ENCODE peak calls at places on chromosomes 12 and 14, in six cellular contexts. One of them, this sample, is unnamed.

GRCh38 chr12:27967551-27968054 is 4.9 kb downstream of the PTHLH start:
- DNase-seq in neuronal stem cell: no peak
- DNase-seq in neural progenitor cell: no peak
- DNase-seq in endothelial cell of umbilical vein: no peak
- DNase-seq in IMR-90: peak
- DNase-seq in keratinocyte: no peak
- DNase-seq in this sample: no peak

GRCh38 chr14:50469982-50470381 is 62.4 kb downstream of the MAP4K5 start:
- DNase-seq in IMR-90: no peak
- DNase-seq in neural progenitor cell: no peak
- DNase-seq in keratinocyte: no peak
- DNase-seq in endothelial cell of umbilical vein: no peak
- DNase-seq in neuronal stem cell: no peak
- DNase-seq in this sample: no peak

GRCh38 chr12:10900530-10900929 is 8.8 kb downstream of the TAS2R13 start:
- DNase-seq in neuronal stem cell: no peak
- DNase-seq in IMR-90: no peak
- DNase-seq in endothelial cell of umbilical vein: no peak
- DNase-seq in neural progenitor cell: no peak
- DNase-seq in keratinocyte: no peak
- DNase-seq in this sample: no peak

GRCh38 chr14:94045563-94046345 is 19.6 kb downstream of the OTUB2 start:
- DNase-seq in endothelial cell of umbilical vein: no peak
- DNase-seq in neuronal stem cell: no peak
- DNase-seq in IMR-90: no peak
- DNase-seq in neural progenitor cell: no peak
- DNase-seq in keratinocyte: no peak
- DNase-seq in this sample: no peak

GRCh38 chr14:77116194-77116817 is 18.2 kb downstream of the CIPC start:
- DNase-seq in neural progenitor cell: no peak
- DNase-seq in endothelial cell of umbilical vein: no peak
- DNase-seq in IMR-90: no peak
- DNase-seq in keratinocyte: no peak
- DNase-seq in neuronal stem cell: no peak
- DNase-seq in this sample: no peak

GRCh38 chr14:57834961-57835360 is 30.9 kb downstream of the SLC35F4 start:
- DNase-seq in neural progenitor cell: no peak
- DNase-seq in keratinocyte: no peak
- DNase-seq in IMR-90: no peak
- DNase-seq in endothelial cell of umbilical vein: no peak
- DNase-seq in neuronal stem cell: no peak
- DNase-seq in this sample: no peak

GRCh38 chr12:6235499-6235898 is 35.3 kb downstream of the CD9 start:
- DNase-seq in neuronal stem cell: no peak
- DNase-seq in keratinocyte: no peak
- DNase-seq in neural progenitor cell: no peak
- DNase-seq in endothelial cell of umbilical vein: peak
- DNase-seq in IMR-90: no peak
- DNase-seq in this sample: peak

GRCh38 chr12:62772556-62772955 is 162.4 kb downstream of the PPM1H start:
- DNase-seq in neuronal stem cell: no peak
- DNase-seq in keratinocyte: no peak
- DNase-seq in endothelial cell of umbilical vein: no peak
- DNase-seq in IMR-90: peak
- DNase-seq in neural progenitor cell: no peak
- DNase-seq in this sample: no peak

GRCh38 chr12:110073049-110073831 is 24.9 kb upstream of the C12orf76 start:
- DNase-seq in endothelial cell of umbilical vein: peak
- DNase-seq in neural progenitor cell: no peak
- DNase-seq in IMR-90: no peak
- DNase-seq in keratinocyte: no peak
- DNase-seq in neuronal stem cell: no peak
- DNase-seq in this sample: peak

GRCh38 chr12:109517619-109518018 is 40.2 kb downstream of the UBE3B start:
- DNase-seq in neural progenitor cell: no peak
- DNase-seq in neuronal stem cell: no peak
- DNase-seq in keratinocyte: no peak
- DNase-seq in endothelial cell of umbilical vein: no peak
- DNase-seq in IMR-90: no peak
- DNase-seq in this sample: no peak

GRCh38 chr12:109947511-109947910 is 47.4 kb downstream of the TCHP start:
- DNase-seq in endothelial cell of umbilical vein: no peak
- DNase-seq in keratinocyte: no peak
- DNase-seq in IMR-90: peak
- DNase-seq in neural progenitor cell: no peak
- DNase-seq in neuronal stem cell: no peak
- DNase-seq in this sample: no peak

GRCh38 chr14:92658160-92658559 is 90.3 kb downstream of the LGMN start:
- DNase-seq in keratinocyte: no peak
- DNase-seq in neural progenitor cell: no peak
- DNase-seq in IMR-90: no peak
- DNase-seq in endothelial cell of umbilical vein: no peak
- DNase-seq in neuronal stem cell: no peak
- DNase-seq in this sample: no peak

GRCh38 chr14:101233861-101234587 is 327.3 kb upstream of the DIO3 start:
- DNase-seq in neuronal stem cell: no peak
- DNase-seq in IMR-90: no peak
- DNase-seq in keratinocyte: no peak
- DNase-seq in endothelial cell of umbilical vein: no peak
- DNase-seq in neural progenitor cell: peak
- DNase-seq in this sample: peak

GRCh38 chr14:78135450-78135891 is 34.7 kb upstream of the NRXN3 start:
- DNase-seq in keratinocyte: peak
- DNase-seq in neural progenitor cell: no peak
- DNase-seq in IMR-90: no peak
- DNase-seq in endothelial cell of umbilical vein: no peak
- DNase-seq in neuronal stem cell: no peak
- DNase-seq in this sample: no peak

GRCh38 chr14:51922624-51923023 is 62.2 kb downstream of the GNG2 start:
- DNase-seq in keratinocyte: no peak
- DNase-seq in neural progenitor cell: peak
- DNase-seq in IMR-90: peak
- DNase-seq in endothelial cell of umbilical vein: no peak
- DNase-seq in neuronal stem cell: peak
- DNase-seq in this sample: no peak

GRCh38 chr14:22614240-22614799 is 16.2 kb downstream of the ABHD4 start:
- DNase-seq in neural progenitor cell: peak
- DNase-seq in neuronal stem cell: no peak
- DNase-seq in keratinocyte: peak
- DNase-seq in IMR-90: peak
- DNase-seq in endothelial cell of umbilical vein: peak
- DNase-seq in this sample: no peak

GRCh38 chr14:20455355-20456300 is 602 bp downstream of the APEX1 start:
- DNase-seq in neural progenitor cell: peak
- DNase-seq in IMR-90: peak
- DNase-seq in keratinocyte: no peak
- DNase-seq in neuronal stem cell: no peak
- DNase-seq in endothelial cell of umbilical vein: no peak
- DNase-seq in this sample: no peak

GRCh38 chr12:68899251-68899771 is 33.7 kb downstream of the CPM start:
- DNase-seq in endothelial cell of umbilical vein: no peak
- DNase-seq in keratinocyte: no peak
- DNase-seq in IMR-90: peak
- DNase-seq in neuronal stem cell: no peak
- DNase-seq in neural progenitor cell: no peak
- DNase-seq in this sample: peak

GRCh38 chr12:88406905-88407304 is 173.4 kb downstream of the KITLG start:
- DNase-seq in IMR-90: no peak
- DNase-seq in neuronal stem cell: no peak
- DNase-seq in keratinocyte: no peak
- DNase-seq in endothelial cell of umbilical vein: no peak
- DNase-seq in neural progenitor cell: no peak
- DNase-seq in this sample: no peak

GRCh38 chr14:52949711-52950409 is 990 bp downstream of the FERMT2 start:
- DNase-seq in endothelial cell of umbilical vein: peak
- DNase-seq in neuronal stem cell: no peak
- DNase-seq in keratinocyte: no peak
- DNase-seq in IMR-90: peak
- DNase-seq in neural progenitor cell: peak
- DNase-seq in this sample: no peak

GRCh38 chr12:130953783-130954543 is at the start of gene ADGRD1:
- DNase-seq in IMR-90: peak
- DNase-seq in endothelial cell of umbilical vein: no peak
- DNase-seq in keratinocyte: no peak
- DNase-seq in neural progenitor cell: no peak
- DNase-seq in neuronal stem cell: no peak
- DNase-seq in this sample: no peak

GRCh38 chr12:124745891-124746570 is 117.6 kb downstream of the SCARB1 start:
- DNase-seq in IMR-90: peak
- DNase-seq in endothelial cell of umbilical vein: peak
- DNase-seq in keratinocyte: no peak
- DNase-seq in neural progenitor cell: peak
- DNase-seq in neuronal stem cell: peak
- DNase-seq in this sample: peak

GRCh38 chr12:3745152-3745551 is 7.8 kb downstream of the CRACR2A start:
- DNase-seq in IMR-90: no peak
- DNase-seq in keratinocyte: no peak
- DNase-seq in neural progenitor cell: no peak
- DNase-seq in neuronal stem cell: no peak
- DNase-seq in endothelial cell of umbilical vein: no peak
- DNase-seq in this sample: no peak
- H3K9ac ChIP-seq in IMR-90: no peak
- H3K9ac ChIP-seq in keratinocyte: no peak
- H3K9ac ChIP-seq in neural progenitor cell: no peak
- H3K9ac ChIP-seq in neuronal stem cell: no peak
- H3K9ac ChIP-seq in endothelial cell of umbilical vein: no peak
- H3K9ac ChIP-seq in this sample: no peak

DNA sequence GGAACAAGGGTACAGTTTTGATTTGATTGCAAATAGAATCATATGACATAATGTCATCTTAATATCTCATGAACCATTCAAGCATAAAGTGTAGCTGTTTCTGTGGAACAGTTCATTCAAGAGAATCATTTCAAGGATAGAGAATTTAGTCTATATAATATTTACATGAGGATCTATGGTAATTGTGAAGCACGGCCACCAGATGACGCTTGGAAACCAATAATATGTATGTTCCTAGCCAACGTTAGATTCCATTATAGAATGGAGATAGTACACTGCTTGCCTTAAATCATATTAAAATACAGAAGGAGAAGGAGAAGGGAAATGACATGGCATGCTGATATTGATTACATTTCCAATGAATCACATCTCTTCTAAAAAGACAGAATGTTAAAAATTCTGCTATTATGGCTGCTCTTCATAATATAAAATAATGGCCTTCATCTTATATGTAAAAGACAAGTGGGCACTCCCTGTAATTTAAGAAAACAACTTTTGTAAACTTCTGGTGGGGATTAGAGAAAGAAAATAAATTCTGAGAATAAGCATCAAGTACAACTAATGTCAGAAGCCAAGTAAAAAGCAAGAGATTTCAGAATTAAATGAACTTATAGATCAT is 351.0 kb downstream of the NAV3 start:
- DNase-seq in neural progenitor cell: peak
- DNase-seq in IMR-90: peak
- DNase-seq in endothelial cell of umbilical vein: peak
- DNase-seq in keratinocyte: no peak
- DNase-seq in neuronal stem cell: no peak
- DNase-seq in this sample: no peak
- H3K9ac ChIP-seq in neural progenitor cell: no peak
- H3K9ac ChIP-seq in IMR-90: no peak
- H3K9ac ChIP-seq in endothelial cell of umbilical vein: no peak
- H3K9ac ChIP-seq in keratinocyte: no peak
- H3K9ac ChIP-seq in neuronal stem cell: no peak
- H3K9ac ChIP-seq in this sample: no peak

DNA sequence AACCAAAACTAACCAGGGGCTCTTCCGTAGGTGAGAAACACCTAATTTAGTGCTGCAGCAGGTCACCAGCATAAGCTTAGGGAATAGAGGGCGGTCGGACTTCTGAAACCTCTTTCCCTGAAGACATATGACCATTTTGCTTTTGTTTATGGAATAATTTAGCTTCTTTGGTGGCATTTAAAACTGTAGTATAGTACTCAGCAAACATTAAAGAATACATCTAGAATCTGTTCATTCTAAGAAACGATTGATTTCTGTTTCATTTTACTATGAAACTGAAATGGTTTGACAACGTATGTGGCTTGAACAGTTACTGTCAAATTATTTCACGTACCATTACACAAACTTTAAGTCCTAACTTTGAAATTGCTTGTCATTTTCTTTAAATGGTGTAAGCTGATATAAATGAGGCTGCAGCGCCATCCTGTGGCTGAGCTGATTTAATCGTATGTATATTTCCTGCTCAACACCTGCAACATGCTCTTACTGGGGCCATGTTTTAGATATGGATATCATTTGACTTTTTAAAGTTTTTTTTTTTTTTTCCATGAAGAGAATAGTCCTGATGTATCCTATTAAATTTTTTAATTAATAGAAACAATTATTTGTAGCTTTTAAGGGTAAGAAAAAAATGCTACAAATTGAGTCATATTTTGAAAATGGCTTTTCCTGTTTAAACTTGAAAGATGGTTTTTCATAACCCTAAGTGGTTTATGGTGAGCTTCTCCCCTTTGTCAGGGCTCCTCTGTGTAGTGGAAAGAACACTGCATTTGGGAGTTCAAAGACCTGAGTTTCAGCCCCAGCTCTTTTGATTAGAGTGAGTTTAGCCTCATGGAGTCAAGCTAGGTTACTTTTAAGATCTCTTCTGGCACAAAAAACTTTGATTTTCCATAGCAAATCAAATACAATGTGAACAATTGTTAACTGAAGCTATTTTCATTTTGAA is 27.4 kb downstream of the CFAP54 start:
- DNase-seq in neuronal stem cell: peak
- DNase-seq in endothelial cell of umbilical vein: peak
- DNase-seq in neural progenitor cell: peak
- DNase-seq in keratinocyte: peak
- DNase-seq in IMR-90: peak
- DNase-seq in this sample: no peak
- H3K9ac ChIP-seq in neuronal stem cell: no peak
- H3K9ac ChIP-seq in endothelial cell of umbilical vein: peak
- H3K9ac ChIP-seq in neural progenitor cell: no peak
- H3K9ac ChIP-seq in keratinocyte: no peak
- H3K9ac ChIP-seq in IMR-90: no peak
- H3K9ac ChIP-seq in this sample: no peak

DNA sequence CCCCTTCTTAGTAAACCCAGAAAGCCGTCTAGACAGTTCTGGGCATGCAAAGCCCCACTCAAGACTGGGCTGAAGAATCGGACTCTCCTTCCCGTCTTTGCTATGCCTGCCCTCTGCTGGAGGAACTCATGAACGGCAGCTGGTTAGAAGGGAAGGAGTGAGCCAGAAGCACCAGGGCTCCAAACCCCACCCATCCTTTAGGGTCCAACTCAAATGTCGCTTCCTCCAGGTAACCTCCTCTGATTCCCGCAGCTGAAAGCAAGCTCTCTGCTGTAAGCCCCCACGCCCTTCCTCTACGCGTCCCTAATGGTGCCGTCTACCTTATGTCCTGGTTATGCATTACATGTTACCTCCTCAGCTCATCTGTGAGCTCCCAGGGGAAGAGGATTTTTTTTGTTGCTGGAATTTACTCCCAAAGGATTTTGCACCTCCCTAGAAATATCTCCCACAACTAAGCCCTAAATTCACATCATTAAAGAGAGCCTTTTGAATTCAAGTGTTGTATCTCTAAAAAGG is 59.0 kb upstream of the SCN8A start:
- DNase-seq in endothelial cell of umbilical vein: peak
- DNase-seq in keratinocyte: peak
- DNase-seq in neuronal stem cell: peak
- DNase-seq in neural progenitor cell: peak
- DNase-seq in IMR-90: peak
- DNase-seq in this sample: no peak
- H3K9ac ChIP-seq in endothelial cell of umbilical vein: no peak
- H3K9ac ChIP-seq in keratinocyte: no peak
- H3K9ac ChIP-seq in neuronal stem cell: no peak
- H3K9ac ChIP-seq in neural progenitor cell: no peak
- H3K9ac ChIP-seq in IMR-90: no peak
- H3K9ac ChIP-seq in this sample: no peak

This sample was measured in kidney.